ENCODE peak calls at places on chromosomes 6 and 20, in ten cellular contexts. One of them, this sample, is unnamed.

GRCh38 chr6:30213999-30214982 is 1.1 kb upstream of the TRIM26 start:
- DNase-seq in fibroblast of pulmonary artery: peak; percentile 74
- DNase-seq in posterior vena cava: peak; percentile 97
- DNase-seq in cardiac muscle cell: peak; percentile 81
- DNase-seq in DMS79 treated with DMSO at 0.1 percent for 48 hours: peak; percentile 52
- DNase-seq in upper lobe of right lung: peak; percentile 95
- DNase-seq in activated CD4-positive, alpha-beta T cell treated with anti-CD3 and anti-CD28 coated beads, Interleukin-2, amount 50 U/mL, for 4 hours: peak; percentile 53
- DNase-seq in LoVo: peak; percentile 75
- DNase-seq in activated T-cell treated with anti-CD3 and anti-CD28 coated beads for 24 hours: peak; percentile 56
- DNase-seq in amniotic stem cell: peak; percentile 34
- DNase-seq in this sample: peak; percentile 70

GRCh38 chr6:43052842-43053544 is 658 bp downstream of the CUL7 start:
- DNase-seq in fibroblast of pulmonary artery: peak; percentile 30
- DNase-seq in posterior vena cava: no peak
- DNase-seq in cardiac muscle cell: peak; percentile 41
- DNase-seq in DMS79 treated with DMSO at 0.1 percent for 48 hours: peak; percentile 23
- DNase-seq in upper lobe of right lung: no peak
- DNase-seq in activated CD4-positive, alpha-beta T cell treated with anti-CD3 and anti-CD28 coated beads, Interleukin-2, amount 50 U/mL, for 4 hours: peak; percentile 10
- DNase-seq in LoVo: no peak
- DNase-seq in activated T-cell treated with anti-CD3 and anti-CD28 coated beads for 24 hours: no peak
- DNase-seq in amniotic stem cell: no peak
- DNase-seq in this sample: no peak

GRCh38 chr20:64049060-64049886 is at the start of gene SOX18:
- DNase-seq in fibroblast of pulmonary artery: peak; percentile 34
- DNase-seq in posterior vena cava: no peak
- DNase-seq in cardiac muscle cell: peak; percentile 56
- DNase-seq in DMS79 treated with DMSO at 0.1 percent for 48 hours: peak; percentile 43
- DNase-seq in upper lobe of right lung: no peak
- DNase-seq in activated CD4-positive, alpha-beta T cell treated with anti-CD3 and anti-CD28 coated beads, Interleukin-2, amount 50 U/mL, for 4 hours: no peak
- DNase-seq in LoVo: peak; percentile 33
- DNase-seq in activated T-cell treated with anti-CD3 and anti-CD28 coated beads for 24 hours: no peak
- DNase-seq in amniotic stem cell: no peak
- DNase-seq in this sample: peak; percentile 74

GRCh38 chr20:1087311-1087710 is 31.1 kb upstream of the PSMF1 start:
- DNase-seq in fibroblast of pulmonary artery: no peak
- DNase-seq in posterior vena cava: no peak
- DNase-seq in cardiac muscle cell: no peak
- DNase-seq in DMS79 treated with DMSO at 0.1 percent for 48 hours: no peak
- DNase-seq in upper lobe of right lung: no peak
- DNase-seq in activated CD4-positive, alpha-beta T cell treated with anti-CD3 and anti-CD28 coated beads, Interleukin-2, amount 50 U/mL, for 4 hours: no peak
- DNase-seq in LoVo: no peak
- DNase-seq in activated T-cell treated with anti-CD3 and anti-CD28 coated beads for 24 hours: no peak
- DNase-seq in amniotic stem cell: no peak
- DNase-seq in this sample: no peak

GRCh38 chr20:11453430-11453829 is 464.3 kb upstream of the BTBD3 start:
- DNase-seq in fibroblast of pulmonary artery: peak; percentile 65
- DNase-seq in posterior vena cava: no peak
- DNase-seq in cardiac muscle cell: peak; percentile 62
- DNase-seq in DMS79 treated with DMSO at 0.1 percent for 48 hours: no peak
- DNase-seq in upper lobe of right lung: no peak
- DNase-seq in activated CD4-positive, alpha-beta T cell treated with anti-CD3 and anti-CD28 coated beads, Interleukin-2, amount 50 U/mL, for 4 hours: no peak
- DNase-seq in LoVo: peak; percentile 10
- DNase-seq in activated T-cell treated with anti-CD3 and anti-CD28 coated beads for 24 hours: no peak
- DNase-seq in amniotic stem cell: no peak
- DNase-seq in this sample: no peak

GRCh38 chr6:155310596-155310995 is 3.7 kb downstream of the TFB1M start:
- DNase-seq in fibroblast of pulmonary artery: peak; percentile 27
- DNase-seq in posterior vena cava: no peak
- DNase-seq in cardiac muscle cell: no peak
- DNase-seq in DMS79 treated with DMSO at 0.1 percent for 48 hours: no peak
- DNase-seq in upper lobe of right lung: no peak
- DNase-seq in activated CD4-positive, alpha-beta T cell treated with anti-CD3 and anti-CD28 coated beads, Interleukin-2, amount 50 U/mL, for 4 hours: no peak
- DNase-seq in LoVo: no peak
- DNase-seq in activated T-cell treated with anti-CD3 and anti-CD28 coated beads for 24 hours: no peak
- DNase-seq in amniotic stem cell: no peak
- DNase-seq in this sample: no peak

GRCh38 chr6:56091159-56091869 is 156.1 kb downstream of the COL21A1 start:
- DNase-seq in fibroblast of pulmonary artery: peak; percentile 88
- DNase-seq in posterior vena cava: no peak
- DNase-seq in cardiac muscle cell: peak; percentile 92
- DNase-seq in DMS79 treated with DMSO at 0.1 percent for 48 hours: peak; percentile 27
- DNase-seq in upper lobe of right lung: no peak
- DNase-seq in activated CD4-positive, alpha-beta T cell treated with anti-CD3 and anti-CD28 coated beads, Interleukin-2, amount 50 U/mL, for 4 hours: no peak
- DNase-seq in LoVo: peak; percentile 51
- DNase-seq in activated T-cell treated with anti-CD3 and anti-CD28 coated beads for 24 hours: no peak
- DNase-seq in amniotic stem cell: peak; percentile 46
- DNase-seq in this sample: no peak

GRCh38 chr6:72865467-72865866 is 243.6 kb downstream of the KCNQ5 start:
- DNase-seq in fibroblast of pulmonary artery: peak; percentile 63
- DNase-seq in posterior vena cava: no peak
- DNase-seq in cardiac muscle cell: peak; percentile 32
- DNase-seq in DMS79 treated with DMSO at 0.1 percent for 48 hours: no peak
- DNase-seq in upper lobe of right lung: no peak
- DNase-seq in activated CD4-positive, alpha-beta T cell treated with anti-CD3 and anti-CD28 coated beads, Interleukin-2, amount 50 U/mL, for 4 hours: no peak
- DNase-seq in LoVo: no peak
- DNase-seq in activated T-cell treated with anti-CD3 and anti-CD28 coated beads for 24 hours: no peak
- DNase-seq in amniotic stem cell: no peak
- DNase-seq in this sample: no peak

GRCh38 chr6:100404051-100404450 is 60.7 kb downstream of the SIM1 start:
- DNase-seq in fibroblast of pulmonary artery: no peak
- DNase-seq in posterior vena cava: no peak
- DNase-seq in cardiac muscle cell: no peak
- DNase-seq in DMS79 treated with DMSO at 0.1 percent for 48 hours: no peak
- DNase-seq in upper lobe of right lung: no peak
- DNase-seq in activated CD4-positive, alpha-beta T cell treated with anti-CD3 and anti-CD28 coated beads, Interleukin-2, amount 50 U/mL, for 4 hours: no peak
- DNase-seq in LoVo: no peak
- DNase-seq in activated T-cell treated with anti-CD3 and anti-CD28 coated beads for 24 hours: no peak
- DNase-seq in amniotic stem cell: no peak
- DNase-seq in this sample: no peak

GRCh38 chr20:5844063-5844681 is 94.0 kb downstream of the SHLD1 start:
- DNase-seq in fibroblast of pulmonary artery: no peak
- DNase-seq in posterior vena cava: no peak
- DNase-seq in cardiac muscle cell: no peak
- DNase-seq in DMS79 treated with DMSO at 0.1 percent for 48 hours: no peak
- DNase-seq in upper lobe of right lung: no peak
- DNase-seq in activated CD4-positive, alpha-beta T cell treated with anti-CD3 and anti-CD28 coated beads, Interleukin-2, amount 50 U/mL, for 4 hours: peak; percentile 28
- DNase-seq in LoVo: peak; percentile 70
- DNase-seq in activated T-cell treated with anti-CD3 and anti-CD28 coated beads for 24 hours: peak; percentile 62
- DNase-seq in amniotic stem cell: no peak
- DNase-seq in this sample: no peak